ENCODE peak calls at places on chromosome 5, in six cellular contexts. K, C, Q, E, M and A are unnamed samples.

GRCh38 chr5:131163315-131164119 is 1.5 kb downstream of the HINT1 start:
- DNase-seq in K (peak; percentile 25), C (no peak), Q (no peak), E (peak; percentile 47), M (no peak), A (no peak)

GRCh38 chr5:53942724-53943123 is 367.6 kb downstream of the ARL15 start:
- DNase-seq in K (peak; percentile 19), C (no peak), Q (no peak), E (peak; percentile 71), M (no peak), A (no peak)

GRCh38 chr5:149618581-149619248 is 37.4 kb downstream of the ARHGEF37 start:
- DNase-seq in K (peak; percentile 70), C (peak; percentile 65), Q (peak; percentile 53), E (peak; percentile 72), M (peak; percentile 52), A (peak; percentile 64)

GRCh38 chr5:155046591-155046990 is 33.0 kb downstream of the KIF4B start:
- DNase-seq in K (no peak), C (no peak), Q (no peak), E (no peak), M (no peak), A (no peak)

GRCh38 chr5:68225188-68225910 is 9.8 kb downstream of the PIK3R1 start:
- DNase-seq in K (peak; percentile 39), C (no peak), Q (no peak), E (peak; percentile 85), M (no peak), A (no peak)

GRCh38 chr5:93099902-93100347 is 481.1 kb downstream of the NR2F1-AS1 start:
- DNase-seq in K (no peak), C (no peak), Q (no peak), E (peak; percentile 75), M (no peak), A (no peak)

GRCh38 chr5:76943006-76943405 is 9.8 kb upstream of the CRHBP start:
- DNase-seq in K (no peak), C (no peak), Q (no peak), E (no peak), M (no peak), A (no peak)

GRCh38 chr5:139251281-139251687 is 42.3 kb upstream of the MATR3 start:
- DNase-seq in K (no peak), C (peak; percentile 68), Q (no peak), E (no peak), M (no peak), A (peak; percentile 69)

GRCh38 chr5:173796746-173797495 is 91.2 kb upstream of the CPEB4 start:
- DNase-seq in K (no peak), C (no peak), Q (peak; percentile 14), E (no peak), M (no peak), A (no peak)

GRCh38 chr5:142040285-142040684 is 27.5 kb upstream of the GNPDA1 start:
- DNase-seq in K (no peak), C (no peak), Q (no peak), E (no peak), M (no peak), A (no peak)

GRCh38 chr5:14628346-14628745 is 36.2 kb upstream of the OTULIN start:
- DNase-seq in K (peak; percentile 40), C (peak; percentile 38), Q (no peak), E (peak; percentile 66), M (peak; percentile 3), A (peak; percentile 38)

GRCh38 chr5:159850192-159850573 is 66.1 kb upstream of the ADRA1B start:
- DNase-seq in K (peak; percentile 94), C (no peak), Q (no peak), E (peak; percentile 50), M (no peak), A (no peak)

GRCh38 chr5:166980666-166981065 is 1310.8 kb upstream of the WWC1 start:
- DNase-seq in K (no peak), C (no peak), Q (no peak), E (no peak), M (no peak), A (no peak)

GRCh38 chr5:147913786-147914185 is 7.4 kb upstream of the C5orf46 start:
- DNase-seq in K (peak; percentile 64), C (no peak), Q (no peak), E (no peak), M (no peak), A (no peak)

GRCh38 chr5:16935271-16936149 is 578 bp downstream of the MYO10 start:
- DNase-seq in K (peak; percentile 58), C (peak; percentile 46), Q (no peak), E (no peak), M (no peak), A (peak; percentile 42)

GRCh38 chr5:154740483-154740882 is 14.7 kb upstream of the LARP1 start:
- DNase-seq in K (no peak), C (no peak), Q (peak; percentile 63), E (peak; percentile 89), M (no peak), A (no peak)

GRCh38 chr5:110900829-110901228 is 162.0 kb downstream of the SLC25A46 start:
- DNase-seq in K (peak; percentile 84), C (no peak), Q (no peak), E (peak; percentile 86), M (peak; percentile 55), A (no peak)

GRCh38 chr5:90050135-90050534 is 359.4 kb downstream of the CETN3 start:
- DNase-seq in K (no peak), C (no peak), Q (no peak), E (no peak), M (no peak), A (no peak)

GRCh38 chr5:100794844-100795243 is 108.2 kb downstream of the ST8SIA4 start:
- DNase-seq in K (no peak), C (no peak), Q (no peak), E (no peak), M (no peak), A (no peak)

GRCh38 chr5:77080905-77081304 is 6.2 kb downstream of the ZBED3 start:
- DNase-seq in K (no peak), C (no peak), Q (no peak), E (no peak), M (no peak), A (no peak)

GRCh38 chr5:150738862-150739261 is 20.0 kb downstream of the DCTN4 start:
- DNase-seq in K (no peak), C (no peak), Q (no peak), E (no peak), M (no peak), A (no peak)